ENCODE peak calls at places on chromosomes 11 and 22, in seven cellular contexts. Z, N, J, O, A, E and R are unnamed samples.

GRCh38 chr11:132785878-132786277 is 746.4 kb downstream of the OPCML start:
- DNase-seq in Z (no peak), N (no peak), J (no peak), O (no peak), A (no peak), E (no peak), R (no peak)

GRCh38 chr22:39239561-39240423 is 5.0 kb downstream of the PDGFB start:
- DNase-seq in Z (no peak), N (no peak), J (no peak), O (no peak), A (no peak), E (no peak), R (no peak)

GRCh38 chr11:6249822-6250555 is 9.6 kb upstream of the CCKBR start:
- DNase-seq in Z (no peak), N (peak; percentile 71), J (no peak), O (no peak), A (no peak), E (no peak), R (no peak)

GRCh38 chr22:37777122-37777687 is 30.5 kb upstream of the GCAT start:
- DNase-seq in Z (no peak), N (peak; percentile 85), J (no peak), O (no peak), A (no peak), E (peak; percentile 35), R (no peak)

GRCh38 chr22:32996702-32997101 is 61.5 kb downstream of the SYN3 start:
- DNase-seq in Z (no peak), N (peak; percentile 52), J (no peak), O (no peak), A (no peak), E (no peak), R (no peak)

GRCh38 chr11:834371-835316 is 1.9 kb downstream of the CD151 start:
- DNase-seq in Z (no peak), N (peak; percentile 94), J (peak; percentile 40), O (no peak), A (no peak), E (no peak), R (no peak)

GRCh38 chr11:88059326-88059725 is 115.9 kb downstream of the RAB38 start:
- DNase-seq in Z (no peak), N (peak; percentile 17), J (no peak), O (no peak), A (no peak), E (no peak), R (no peak)

GRCh38 chr22:38271927-38272372 is 860 bp downstream of the TMEM184B start:
- DNase-seq in Z (no peak), N (no peak), J (no peak), O (no peak), A (no peak), E (peak; percentile 75), R (no peak)

GRCh38 chr22:40050258-40050657 is 55.5 kb downstream of the FAM83F start:
- DNase-seq in Z (no peak), N (no peak), J (no peak), O (no peak), A (no peak), E (no peak), R (no peak)